ENCODE peak calls at places on chromosome 1, in nine cellular contexts. O is PC-3, U is T-helper 1 cell, P is bronchial epithelial cell, B is GDM1, F is dorsolateral prefrontal cortex, C is LHCN-M2, G is H4, V is GM04504. R is an unnamed sample.

GRCh38 chr1:206892351-206892984 is 4.8 kb upstream of the IL24 start:
- DNase-seq in O (peak; percentile 49), U (no peak), P (peak; percentile 87), B (no peak), F (no peak), C (peak; percentile 60), G (no peak), V (no peak), R (no peak)

GRCh38 chr1:85584923-85585322 is 4.4 kb downstream of the CCN1 start:
- DNase-seq in O (no peak), U (no peak), P (peak; percentile 50), B (no peak), F (no peak), C (peak; percentile 51), G (peak; percentile 18), V (peak; percentile 48), R (no peak)

GRCh38 chr1:32769524-32770220 is 47.5 kb downstream of the YARS1 start:
- DNase-seq in O (peak; percentile 65), U (no peak), P (peak; percentile 64), B (no peak), F (no peak), C (peak; percentile 45), G (no peak), V (no peak), R (no peak)

GRCh38 chr1:18666317-18666920 is 35.8 kb downstream of the PAX7 start:
- DNase-seq in O (peak; percentile 90), U (no peak), P (peak; percentile 82), B (no peak), F (no peak), C (no peak), G (no peak), V (no peak), R (no peak)

GRCh38 chr1:16915627-16915973 is 6.1 kb upstream of the CROCC start:
- DNase-seq in O (no peak), U (no peak), P (no peak), B (no peak), F (no peak), C (peak; percentile 11), G (no peak), V (no peak), R (no peak)

GRCh38 chr1:9883585-9884449 is 26.3 kb downstream of the CTNNBIP1 start:
- DNase-seq in O (no peak), U (no peak), P (no peak), B (no peak), F (no peak), C (no peak), G (no peak), V (no peak), R (no peak)

GRCh38 chr1:24536391-24536840 is 19.5 kb upstream of the NCMAP start:
- DNase-seq in O (no peak), U (peak; percentile 64), P (no peak), B (peak; percentile 71), F (no peak), C (no peak), G (peak; percentile 72), V (no peak), R (peak; percentile 58)

GRCh38 chr1:1238702-1239178 is 6.7 kb downstream of the B3GALT6 start:
- DNase-seq in O (no peak), U (no peak), P (no peak), B (no peak), F (no peak), C (no peak), G (no peak), V (no peak), R (no peak)

GRCh38 chr1:157278383-157279156 is 140.4 kb upstream of the ETV3 start:
- DNase-seq in O (no peak), U (no peak), P (no peak), B (no peak), F (no peak), C (no peak), G (no peak), V (no peak), R (no peak)

GRCh38 chr1:227942021-227942715 is 5.6 kb downstream of the WNT9A start:
- DNase-seq in O (no peak), U (no peak), P (no peak), B (no peak), F (peak; percentile 16), C (no peak), G (no peak), V (no peak), R (no peak)

GRCh38 chr1:100670083-100670482 is 49.5 kb upstream of the VCAM1 start:
- DNase-seq in O (no peak), U (no peak), P (no peak), B (no peak), F (no peak), C (no peak), G (no peak), V (no peak), R (no peak)